ENCODE peak calls at places on chromosomes 5 and 9, in five cellular contexts. One of them, this sample, is unnamed.

GRCh38 chr9:93896093-93896492 is 59.1 kb downstream of the BARX1 start:
- DNase-seq in choroid plexus epithelial cell: no peak
- DNase-seq in astrocyte: no peak
- DNase-seq in AG04449: no peak
- DNase-seq in suprapubic skin: peak
- DNase-seq in this sample: no peak

GRCh38 chr5:132828846-132829494 is 1.5 kb downstream of the SHROOM1 start:
- DNase-seq in astrocyte: no peak
- DNase-seq in AG04449: no peak
- DNase-seq in choroid plexus epithelial cell: no peak
- DNase-seq in suprapubic skin: no peak
- DNase-seq in this sample: no peak

GRCh38 chr9:107778666-107779065 is 289.1 kb upstream of the KLF4 start:
- DNase-seq in choroid plexus epithelial cell: no peak
- DNase-seq in AG04449: no peak
- DNase-seq in astrocyte: no peak
- DNase-seq in suprapubic skin: no peak
- DNase-seq in this sample: no peak

GRCh38 chr9:114506082-114506390 is 763 bp upstream of the WHRN start:
- DNase-seq in AG04449: no peak
- DNase-seq in choroid plexus epithelial cell: no peak
- DNase-seq in suprapubic skin: no peak
- DNase-seq in astrocyte: no peak
- DNase-seq in this sample: no peak

GRCh38 chr5:160188151-160188967 is 40.9 kb upstream of the FABP6 start:
- DNase-seq in astrocyte: peak
- DNase-seq in choroid plexus epithelial cell: peak
- DNase-seq in suprapubic skin: peak
- DNase-seq in AG04449: no peak
- DNase-seq in this sample: peak

GRCh38 chr9:111961575-111961974 is 65.0 kb downstream of the UGCG start:
- DNase-seq in suprapubic skin: no peak
- DNase-seq in AG04449: no peak
- DNase-seq in astrocyte: peak
- DNase-seq in choroid plexus epithelial cell: peak
- DNase-seq in this sample: no peak

GRCh38 chr9:79222483-79222882 is 349.3 kb upstream of the TLE4 start:
- DNase-seq in choroid plexus epithelial cell: no peak
- DNase-seq in AG04449: no peak
- DNase-seq in astrocyte: peak
- DNase-seq in suprapubic skin: no peak
- DNase-seq in this sample: no peak

GRCh38 chr5:36575367-36575781 is 31.0 kb upstream of the SLC1A3 start:
- DNase-seq in suprapubic skin: no peak
- DNase-seq in choroid plexus epithelial cell: peak
- DNase-seq in AG04449: no peak
- DNase-seq in astrocyte: peak
- DNase-seq in this sample: no peak

GRCh38 chr9:115395511-115396021 is 277.6 kb upstream of the TNC start:
- DNase-seq in choroid plexus epithelial cell: peak
- DNase-seq in AG04449: no peak
- DNase-seq in suprapubic skin: no peak
- DNase-seq in astrocyte: peak
- DNase-seq in this sample: no peak

GRCh38 chr9:120729796-120730195 is 15.5 kb upstream of the MEGF9 start:
- DNase-seq in choroid plexus epithelial cell: no peak
- DNase-seq in astrocyte: no peak
- DNase-seq in suprapubic skin: no peak
- DNase-seq in AG04449: no peak
- DNase-seq in this sample: no peak

GRCh38 chr9:135167839-135168378 is 80.4 kb downstream of the OLFM1 start:
- DNase-seq in astrocyte: no peak
- DNase-seq in choroid plexus epithelial cell: no peak
- DNase-seq in AG04449: no peak
- DNase-seq in suprapubic skin: no peak
- DNase-seq in this sample: no peak

GRCh38 chr9:18611946-18612345 is 138.0 kb downstream of the ADAMTSL1 start:
- DNase-seq in suprapubic skin: no peak
- DNase-seq in astrocyte: no peak
- DNase-seq in AG04449: no peak
- DNase-seq in choroid plexus epithelial cell: no peak
- DNase-seq in this sample: no peak

GRCh38 chr5:528625-529511 is 4.6 kb upstream of the SLC9A3 start:
- DNase-seq in choroid plexus epithelial cell: no peak
- DNase-seq in AG04449: no peak
- DNase-seq in suprapubic skin: no peak
- DNase-seq in astrocyte: no peak
- DNase-seq in this sample: no peak

GRCh38 chr5:39270172-39270848 is 50.9 kb upstream of the FYB1 start:
- DNase-seq in choroid plexus epithelial cell: no peak
- DNase-seq in suprapubic skin: no peak
- DNase-seq in astrocyte: no peak
- DNase-seq in AG04449: no peak
- DNase-seq in this sample: no peak

GRCh38 chr5:173242079-173242478 is 7.1 kb upstream of the NKX2-5 start:
- DNase-seq in suprapubic skin: no peak
- DNase-seq in choroid plexus epithelial cell: no peak
- DNase-seq in AG04449: no peak
- DNase-seq in astrocyte: no peak
- DNase-seq in this sample: no peak

GRCh38 chr9:6525326-6526040 is 112.5 kb downstream of the UHRF2 start:
- DNase-seq in suprapubic skin: no peak
- DNase-seq in choroid plexus epithelial cell: peak
- DNase-seq in astrocyte: peak
- DNase-seq in AG04449: peak
- DNase-seq in this sample: no peak

GRCh38 chr5:144085381-144085780 is 85.1 kb downstream of the YIPF5 start:
- DNase-seq in astrocyte: no peak
- DNase-seq in AG04449: no peak
- DNase-seq in suprapubic skin: no peak
- DNase-seq in choroid plexus epithelial cell: no peak
- DNase-seq in this sample: no peak

GRCh38 chr5:120327180-120327579 is 136.9 kb upstream of the PRR16 start:
- DNase-seq in choroid plexus epithelial cell: peak
- DNase-seq in AG04449: no peak
- DNase-seq in astrocyte: no peak
- DNase-seq in suprapubic skin: no peak
- DNase-seq in this sample: no peak

DNA sequence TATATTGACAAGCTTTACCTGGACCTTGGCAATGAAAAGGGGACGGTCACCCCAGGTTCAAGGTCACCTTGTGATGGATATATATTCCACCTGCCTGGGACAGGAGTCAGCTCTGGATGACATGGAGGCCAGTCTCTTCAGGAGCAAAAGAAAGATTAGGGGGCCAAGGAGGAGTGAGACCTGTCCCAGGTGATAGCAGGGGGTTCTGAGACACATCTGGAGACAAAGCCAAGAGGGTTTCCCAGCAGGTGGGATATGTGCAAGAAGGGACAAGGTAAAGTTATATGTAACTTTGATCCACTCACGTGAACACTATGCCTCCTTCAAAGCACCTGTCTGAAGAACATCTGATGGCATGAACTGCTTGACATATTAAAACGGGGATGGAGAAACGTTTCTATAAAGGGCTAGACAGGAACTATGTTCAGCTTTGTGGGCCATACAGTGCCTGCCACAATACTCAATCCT is 62.8 kb upstream of the ZNF622 start:
- DNase-seq in astrocyte: no peak
- DNase-seq in AG04449: no peak
- DNase-seq in suprapubic skin: no peak
- DNase-seq in choroid plexus epithelial cell: no peak
- DNase-seq in this sample: no peak
- H3K4me3 ChIP-seq in astrocyte: no peak
- H3K4me3 ChIP-seq in AG04449: no peak
- H3K4me3 ChIP-seq in suprapubic skin: no peak
- H3K4me3 ChIP-seq in choroid plexus epithelial cell: no peak
- H3K4me3 ChIP-seq in this sample: no peak

GRCh38 chr9:127897194-127897692 is 2.2 kb downstream of the ST6GALNAC6 start:
- DNase-seq in AG04449: no peak
- DNase-seq in suprapubic skin: peak
- DNase-seq in choroid plexus epithelial cell: peak
- DNase-seq in astrocyte: peak
- DNase-seq in this sample: peak
- H3K4me3 ChIP-seq in AG04449: peak
- H3K4me3 ChIP-seq in suprapubic skin: peak
- H3K4me3 ChIP-seq in choroid plexus epithelial cell: peak
- H3K4me3 ChIP-seq in astrocyte: no peak
- H3K4me3 ChIP-seq in this sample: peak

DNA sequence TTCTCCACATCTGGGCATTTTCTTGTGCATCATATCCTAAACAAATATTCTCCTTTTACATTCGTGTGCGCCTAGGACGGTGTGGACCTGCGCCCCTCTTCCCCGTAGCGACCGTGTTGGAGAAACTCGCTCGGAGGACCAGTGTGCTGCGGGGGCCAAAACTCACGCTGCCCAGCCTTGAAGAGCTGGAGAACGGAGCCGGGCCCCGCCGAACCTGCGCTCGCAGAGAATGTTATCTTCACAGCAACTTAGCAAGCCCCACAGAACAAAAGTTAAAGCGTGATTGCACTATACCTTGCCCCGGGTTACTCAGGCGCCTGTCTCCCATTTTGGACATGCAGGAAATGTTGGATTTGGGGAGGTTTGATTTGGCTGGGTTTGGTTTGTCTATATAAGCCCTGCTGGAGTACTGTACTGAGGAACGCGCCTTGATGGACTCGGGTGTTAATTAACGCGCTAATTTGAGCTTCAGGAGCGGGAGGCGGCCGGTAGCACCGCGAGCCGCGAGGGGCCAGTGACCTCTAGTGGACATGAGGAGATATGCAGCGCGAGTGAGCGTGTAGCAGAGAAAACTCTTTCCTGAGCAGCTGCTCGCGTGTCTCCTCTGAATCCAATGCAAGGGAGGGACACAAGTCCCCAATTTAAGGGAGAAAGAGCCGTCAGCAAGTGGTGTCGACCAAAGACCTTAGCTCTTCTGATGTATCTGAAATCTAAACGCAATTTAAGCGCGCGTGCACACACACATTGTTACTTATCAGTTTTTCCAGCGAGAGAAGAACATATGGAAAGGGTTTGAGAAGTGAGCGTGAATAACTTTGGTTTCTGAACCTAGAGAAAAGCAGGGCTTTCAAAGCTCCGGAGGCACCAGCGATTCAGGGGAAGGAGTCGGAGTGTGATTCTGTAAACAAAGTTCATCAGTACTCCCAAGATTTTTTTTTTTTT is 192.1 kb downstream of the MEF2C start:
- DNase-seq in astrocyte: peak
- DNase-seq in choroid plexus epithelial cell: peak
- DNase-seq in AG04449: no peak
- DNase-seq in suprapubic skin: no peak
- DNase-seq in this sample: no peak
- H3K4me3 ChIP-seq in astrocyte: peak
- H3K4me3 ChIP-seq in choroid plexus epithelial cell: peak
- H3K4me3 ChIP-seq in AG04449: peak
- H3K4me3 ChIP-seq in suprapubic skin: peak
- H3K4me3 ChIP-seq in this sample: peak

DNA sequence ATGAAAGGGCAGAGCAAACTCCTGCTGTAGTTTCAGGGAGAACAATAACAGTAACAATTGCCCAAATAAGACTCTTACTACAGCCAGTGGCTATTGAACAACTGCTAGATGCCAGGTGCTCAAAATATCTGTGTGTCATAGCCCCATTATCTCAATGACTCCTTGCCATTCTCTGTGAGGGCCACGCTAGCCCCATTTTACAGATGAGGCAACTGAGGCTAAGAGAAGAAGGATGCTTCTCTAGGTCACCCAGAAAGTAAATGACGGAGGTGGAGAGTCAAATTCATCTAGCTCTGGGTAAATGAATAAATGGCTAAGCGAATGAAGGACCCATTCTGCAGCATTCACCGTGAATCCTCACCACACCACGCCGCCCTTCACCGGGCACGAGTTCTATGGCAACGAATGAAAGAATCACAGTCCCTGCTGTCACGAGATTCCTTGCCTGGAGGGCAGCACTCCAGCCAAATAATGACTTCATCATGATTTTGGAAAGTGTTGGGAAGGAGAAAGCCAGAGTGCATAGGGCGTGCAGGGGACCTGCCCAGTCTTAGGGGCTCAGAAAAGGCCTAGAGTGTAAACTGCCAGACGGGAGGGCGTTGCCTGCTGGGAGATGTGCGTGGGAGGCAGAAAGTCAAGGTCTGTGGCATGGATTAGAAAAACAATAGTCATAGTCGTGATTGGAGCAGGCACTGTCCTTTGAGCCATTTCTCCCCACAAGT is 147.2 kb downstream of the C9orf50 start:
- DNase-seq in suprapubic skin: no peak
- DNase-seq in choroid plexus epithelial cell: no peak
- DNase-seq in astrocyte: peak
- DNase-seq in AG04449: no peak
- DNase-seq in this sample: peak
- H3K4me3 ChIP-seq in suprapubic skin: no peak
- H3K4me3 ChIP-seq in choroid plexus epithelial cell: no peak
- H3K4me3 ChIP-seq in astrocyte: no peak
- H3K4me3 ChIP-seq in AG04449: no peak
- H3K4me3 ChIP-seq in this sample: no peak

GRCh38 chr9:110126986-110127864 is 80.7 kb downstream of the C9orf152 start:
- DNase-seq in astrocyte: peak
- DNase-seq in suprapubic skin: no peak
- DNase-seq in AG04449: no peak
- DNase-seq in choroid plexus epithelial cell: peak
- DNase-seq in this sample: peak
- H3K4me3 ChIP-seq in astrocyte: no peak
- H3K4me3 ChIP-seq in suprapubic skin: peak
- H3K4me3 ChIP-seq in AG04449: no peak
- H3K4me3 ChIP-seq in choroid plexus epithelial cell: peak
- H3K4me3 ChIP-seq in this sample: peak

This sample was measured in coronary artery.